ENCODE peak calls at places on chromosomes 2 and 18, in ten cellular contexts. I, K, D, L, A, T, B, Z, N and C are unnamed samples.

GRCh38 chr2:77521931-77522470 is at the start of gene LRRTM4:
- DNase-seq in D (no peak), K (no peak), T (peak), L (peak), N (no peak), I (no peak), A (no peak), Z (peak), B (peak), C (peak)

GRCh38 chr2:30768708-30769580 is 38.3 kb downstream of the CAPN13 start:
- DNase-seq in K (no peak), A (no peak), L (no peak), N (no peak), I (no peak), B (no peak), D (no peak), T (no peak), Z (no peak), C (no peak)

GRCh38 chr2:182422864-182423263 is 4.0 kb downstream of the PDE1A start:
- DNase-seq in I (no peak), B (no peak), N (no peak), D (no peak), L (no peak), T (no peak), A (no peak), K (no peak), Z (no peak), C (no peak)

GRCh38 chr2:120424274-120424796 is 78.4 kb downstream of the INHBB start:
- DNase-seq in B (no peak), A (no peak), T (no peak), K (no peak), L (no peak), Z (no peak), D (no peak), N (no peak), I (no peak), C (no peak)

GRCh38 chr2:215451012-215451756 is 15.3 kb upstream of the FN1 start:
- DNase-seq in A (peak), N (no peak), D (no peak), L (no peak), B (no peak), T (no peak), Z (no peak), I (no peak), K (no peak), C (no peak)

GRCh38 chr2:36411962-36412444 is 56.4 kb downstream of the CRIM1 start:
- DNase-seq in L (no peak), K (no peak), T (no peak), B (no peak), D (no peak), Z (no peak), N (no peak), I (no peak), A (peak), C (no peak)

GRCh38 chr18:3151379-3152264 is 68.1 kb downstream of the MYOM1 start:
- DNase-seq in A (peak), B (peak), T (no peak), I (no peak), L (no peak), Z (no peak), N (peak), D (peak), K (no peak), C (no peak)

GRCh38 chr2:109612991-109613921 is 510 bp downstream of the SEPTIN10 start:
- DNase-seq in I (no peak), K (peak), T (peak), B (no peak), N (no peak), D (no peak), A (peak), L (no peak), Z (no peak), C (peak)

GRCh38 chr18:63741769-63742168 is 33.4 kb upstream of the SERPINB7 start:
- DNase-seq in T (no peak), I (no peak), K (no peak), D (no peak), A (peak), B (no peak), L (no peak), N (no peak), Z (no peak), C (no peak)

GRCh38 chr18:13247506-13247905 is 28.9 kb downstream of the LDLRAD4 start:
- DNase-seq in B (no peak), A (no peak), I (no peak), Z (no peak), N (no peak), K (peak), L (no peak), T (no peak), D (no peak), C (no peak)

GRCh38 chr2:175234153-175234552 is 52.6 kb upstream of the ATP5MC3 start:
- DNase-seq in I (no peak), L (no peak), K (no peak), D (no peak), N (no peak), Z (no peak), B (no peak), T (no peak), A (no peak), C (no peak)

GRCh38 chr18:48336332-48336731 is 72.9 kb downstream of the ZBTB7C start:
- DNase-seq in B (no peak), T (no peak), Z (no peak), A (peak), I (no peak), N (no peak), D (no peak), L (no peak), K (no peak), C (no peak)

GRCh38 chr2:226915846-226916360 is 80.0 kb downstream of the RHBDD1 start:
- DNase-seq in A (peak), N (no peak), T (no peak), D (no peak), Z (no peak), L (no peak), K (no peak), I (no peak), B (no peak), C (no peak)

GRCh38 chr2:198143156-198143555 is 338.8 kb downstream of the PLCL1 start:
- DNase-seq in K (no peak), B (no peak), T (no peak), A (no peak), L (no peak), D (no peak), N (no peak), Z (no peak), I (no peak), C (no peak)

GRCh38 chr2:148130571-148130970 is 109.7 kb downstream of the MBD5 start:
- DNase-seq in N (no peak), D (peak), B (no peak), K (no peak), L (no peak), T (no peak), A (peak), I (no peak), Z (no peak), C (no peak)

GRCh38 chr2:189421644-189422043 is 19.6 kb upstream of the WDR75 start:
- DNase-seq in L (no peak), I (no peak), B (no peak), N (no peak), Z (no peak), D (no peak), K (no peak), A (peak), T (no peak), C (no peak)

GRCh38 chr2:227443889-227444568 is 27.9 kb upstream of the AGFG1 start:
- DNase-seq in T (no peak), L (no peak), K (no peak), I (no peak), Z (no peak), B (no peak), D (no peak), A (no peak), N (no peak), C (no peak)

GRCh38 chr2:207801259-207801658 is 31.6 kb upstream of the FZD5 start:
- DNase-seq in D (no peak), I (no peak), K (no peak), Z (no peak), A (no peak), B (peak), T (no peak), N (no peak), L (no peak), C (no peak)

GRCh38 chr2:241878007-241878970 is 8.8 kb downstream of the RTP5 start:
- DNase-seq in N (peak), I (peak), L (peak), T (peak), Z (peak), D (peak), A (peak), B (peak), K (peak), C (peak)

GRCh38 chr2:23545391-23545790 is 160.4 kb downstream of the KLHL29 start:
- DNase-seq in B (no peak), T (no peak), I (no peak), L (no peak), N (no peak), Z (no peak), D (peak), A (peak), K (no peak), C (no peak)

GRCh38 chr2:191959209-191959608 is 112.3 kb upstream of the CAVIN2 start:
- DNase-seq in B (no peak), I (no peak), N (no peak), D (no peak), K (no peak), Z (no peak), T (no peak), A (peak), L (no peak), C (no peak)

GRCh38 chr2:234981197-234982095 is 29.6 kb downstream of the SH3BP4 start:
- DNase-seq in N (no peak), I (peak), Z (no peak), L (peak), K (no peak), T (peak), B (peak), D (peak), A (peak), C (peak)
- TF ChIP-seq CTCF in N (no peak), I (no peak), Z (no peak), L (no peak), K (no peak), T (no peak), B (peak), D (no peak), A (peak), C (no peak)

GRCh38 chr2:118186110-118186857 is 98.0 kb downstream of the INSIG2 start:
- DNase-seq in D (peak), L (peak), I (peak), K (peak), N (peak), T (peak), Z (peak), A (peak), B (peak), C (peak)

GRCh38 chr2:118190365-118190916 is 102.2 kb downstream of the INSIG2 start:
- DNase-seq in K (no peak), T (no peak), B (no peak), N (no peak), D (no peak), I (no peak), A (no peak), Z (no peak), L (no peak), C (no peak)

GRCh38 chr2:118186858-118187254 is 98.6 kb downstream of the INSIG2 start:
- DNase-seq in N (no peak), T (no peak), B (no peak), A (no peak), Z (no peak), I (no peak), K (no peak), L (no peak), D (no peak), C (no peak)

DNA sequence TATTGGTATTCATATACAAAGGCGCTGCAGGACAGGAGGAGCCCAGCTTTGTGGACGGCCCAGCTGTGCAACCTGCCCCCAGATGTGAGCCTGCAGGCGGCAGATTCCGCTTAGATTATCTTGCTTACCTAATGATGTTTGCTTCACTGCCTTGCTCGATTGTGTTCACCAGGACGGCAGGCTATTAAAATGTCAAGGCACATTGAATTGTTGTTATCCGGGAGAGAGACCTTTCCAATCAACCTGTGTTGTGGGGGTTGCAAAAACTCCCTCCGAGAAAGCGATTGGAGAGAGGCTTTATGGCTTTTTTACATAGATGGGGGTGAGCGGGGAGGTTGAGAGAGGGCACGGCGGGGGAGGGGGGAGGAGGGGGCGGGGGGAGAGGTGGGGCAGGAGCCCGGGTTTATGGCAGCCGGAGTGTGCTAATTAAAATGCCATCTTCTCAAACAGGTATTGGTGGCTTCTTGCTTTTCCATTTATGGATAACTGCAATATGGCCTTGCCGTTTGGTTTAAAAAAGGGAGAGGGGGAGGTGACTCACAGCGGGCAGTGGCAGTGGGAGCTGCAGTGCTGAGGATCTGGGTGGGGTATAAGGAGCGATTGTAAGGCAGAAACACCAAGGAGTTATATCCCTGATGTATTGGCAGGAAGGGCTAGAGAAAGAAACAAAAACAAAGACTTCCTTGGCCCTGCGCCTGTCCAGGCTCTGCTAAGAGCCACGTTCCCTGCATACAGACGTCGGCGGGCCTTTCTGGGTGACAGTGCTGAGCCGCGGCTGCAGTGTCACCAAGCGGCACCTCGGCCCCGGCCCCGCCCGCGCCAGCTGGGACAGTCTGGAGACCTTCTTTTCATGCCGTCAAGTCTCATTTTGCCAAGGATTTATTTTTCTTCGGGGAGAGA is 97.2 kb downstream of the INSIG2 start:
- DNase-seq in Z (peak), D (peak), B (peak), K (peak), A (peak), L (peak), N (peak), I (peak), T (peak), C (peak)
- TF ChIP-seq CTCF in Z (no peak), D (no peak), B (no peak), K (no peak), A (no peak), L (no peak), N (no peak), I (no peak), T (no peak), C (no peak)

DNA sequence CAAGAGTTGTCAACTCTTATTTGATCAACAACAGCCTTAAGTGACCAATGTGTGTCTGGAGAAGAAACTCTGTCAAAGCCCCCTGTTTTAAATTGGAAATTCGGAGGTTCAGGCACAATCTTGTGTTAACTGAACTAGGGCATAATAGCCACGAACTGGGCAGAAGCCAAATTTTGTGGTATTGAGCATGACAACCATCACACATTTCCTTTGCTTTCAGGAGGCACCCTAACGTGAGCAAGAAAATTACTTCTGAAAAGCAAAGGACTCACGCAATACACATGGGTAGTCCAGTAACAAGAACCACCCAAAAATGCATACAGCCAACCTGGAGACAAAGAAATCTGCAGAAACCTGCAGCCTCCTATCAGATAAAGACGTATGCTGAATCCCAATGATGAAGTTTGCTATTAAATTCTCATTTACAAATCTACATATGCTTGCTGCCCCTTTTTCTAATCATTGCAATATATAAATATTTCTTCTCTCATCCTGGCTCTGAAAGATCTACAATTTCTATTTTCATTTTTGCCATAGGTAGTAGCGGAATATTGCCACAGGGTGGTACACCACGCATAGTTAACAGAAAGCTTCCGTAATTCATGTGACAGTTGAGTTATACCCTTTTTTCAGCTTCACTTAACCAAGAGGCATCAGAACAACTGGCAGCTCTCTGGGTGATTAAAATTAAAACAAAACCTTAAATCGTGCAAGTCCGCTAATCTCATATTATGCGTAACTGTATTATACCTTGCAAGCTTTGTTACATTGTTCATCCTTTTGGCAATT is 495.8 kb downstream of the NRXN1 start:
- DNase-seq in K (no peak), T (no peak), B (peak), A (peak), Z (peak), D (no peak), N (no peak), I (no peak), L (no peak), C (peak)
- TF ChIP-seq CTCF in K (no peak), T (peak), B (peak), A (peak), Z (peak), D (peak), N (no peak), I (peak), L (peak), C (peak)

DNA sequence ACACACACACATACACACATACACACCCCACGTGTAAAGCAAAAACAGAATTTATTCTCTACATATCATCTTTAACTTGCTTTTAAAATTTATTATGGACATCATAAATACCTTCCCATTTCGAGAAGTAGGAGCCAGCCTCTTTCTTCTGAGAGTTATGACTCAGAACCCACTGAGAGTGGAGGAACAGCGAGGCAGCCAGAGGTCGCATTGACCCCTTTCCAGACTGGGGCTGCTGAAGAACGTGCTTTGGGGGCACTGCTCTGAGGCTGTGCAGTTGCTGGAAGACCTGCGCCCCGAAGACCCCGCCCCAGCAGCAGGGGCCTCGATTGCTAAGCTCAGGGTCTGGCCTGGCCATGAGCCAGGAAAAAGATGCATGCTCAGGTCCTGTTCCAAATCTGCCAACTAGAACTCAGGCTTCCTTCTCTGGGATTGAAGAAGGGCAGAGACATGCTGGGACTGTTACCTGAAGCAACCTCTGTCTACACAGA is 133.8 kb upstream of the TWIST2 start:
- DNase-seq in D (no peak), K (no peak), A (no peak), L (no peak), N (no peak), T (peak), B (no peak), Z (no peak), I (no peak), C (no peak)
- TF ChIP-seq CTCF in D (no peak), K (no peak), A (no peak), L (no peak), N (no peak), T (no peak), B (no peak), Z (no peak), I (no peak), C (no peak)

GRCh38 chr2:51633073-51633472 is 601.1 kb upstream of the NRXN1 start:
- DNase-seq in B (no peak), K (no peak), D (no peak), T (no peak), N (no peak), Z (no peak), A (no peak), L (no peak), I (no peak), C (no peak)

GRCh38 chr2:51624995-51625394 is 593.1 kb upstream of the NRXN1 start:
- DNase-seq in A (peak), B (no peak), D (no peak), T (no peak), K (no peak), I (no peak), Z (no peak), L (no peak), N (no peak), C (no peak)

DNA sequence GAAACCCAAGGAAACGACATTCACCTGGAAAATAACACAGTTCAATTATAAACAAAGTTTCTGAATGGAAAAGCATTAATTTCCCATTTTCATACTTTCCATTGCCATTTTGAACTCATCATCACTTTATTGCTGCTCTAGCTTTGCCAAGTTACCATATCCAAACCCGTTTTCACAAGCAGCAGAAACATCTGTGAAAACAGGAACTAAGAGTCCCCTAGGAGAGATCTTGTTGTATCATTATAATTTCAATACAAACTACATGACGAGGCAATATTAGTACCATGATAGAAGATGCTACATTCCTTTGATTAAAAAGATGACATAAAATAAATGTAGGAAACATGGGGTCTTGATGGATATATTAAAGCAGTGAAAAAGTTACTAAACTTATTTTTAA is 597.0 kb upstream of the NRXN1 start:
- DNase-seq in I (no peak), B (no peak), A (no peak), N (no peak), K (no peak), Z (no peak), T (no peak), D (no peak), L (no peak), C (no peak)
- TF ChIP-seq CTCF in I (no peak), B (no peak), A (no peak), N (no peak), K (no peak), Z (no peak), T (no peak), D (no peak), L (no peak), C (no peak)

GRCh38 chr2:231709981-231710750 is 1.8 kb downstream of the PTMA start:
- DNase-seq in L (peak), Z (peak), D (peak), N (peak), A (peak), B (peak), K (peak), I (peak), T (peak), C (peak)
- TF ChIP-seq CTCF in L (peak), Z (peak), D (peak), N (peak), A (peak), B (no peak), K (peak), I (peak), T (peak), C (peak)

GRCh38 chr18:55376387-55376786 is 211.6 kb downstream of the TCF4 start:
- DNase-seq in A (no peak), N (peak), D (no peak), Z (no peak), B (no peak), T (no peak), L (no peak), I (no peak), K (no peak), C (no peak)
- TF ChIP-seq CTCF in A (no peak), N (no peak), D (no peak), Z (no peak), B (no peak), T (no peak), L (no peak), I (no peak), K (no peak), C (no peak)